ENCODE peak calls at places on chromosomes 11 and 22, in four cellular contexts. K, U, J and W are unnamed samples.

GRCh38 chr22:42338502-42338901 is 68.0 kb upstream of the TCF20 start:
- DNase-seq in K (no peak), U (no peak), J (no peak), W (no peak)

GRCh38 chr11:128582496-128583366 is 4.6 kb downstream of the ETS1 start:
- DNase-seq in K (peak), U (no peak), J (peak), W (no peak)

GRCh38 chr11:66283461-66284105 is 5.4 kb downstream of the YIF1A start:
- DNase-seq in K (no peak), U (no peak), J (no peak), W (no peak)

GRCh38 chr22:38403806-38404205 is 51.2 kb downstream of the KCNJ4 start:
- DNase-seq in K (no peak), U (no peak), J (no peak), W (no peak)

GRCh38 chr22:38419864-38420172 is 35.2 kb downstream of the KCNJ4 start:
- DNase-seq in K (no peak), U (no peak), J (no peak), W (no peak)

GRCh38 chr11:62370743-62371440 is 33.6 kb downstream of the ASRGL1 start:
- DNase-seq in K (no peak), U (peak), J (no peak), W (peak)

GRCh38 chr11:27281740-27282139 is 81.3 kb downstream of the CCDC34 start:
- DNase-seq in K (no peak), U (no peak), J (no peak), W (no peak)

GRCh38 chr11:116042125-116042524 is 537.9 kb upstream of the CADM1 start:
- DNase-seq in K (no peak), U (no peak), J (no peak), W (no peak)

GRCh38 chr22:22957090-22957489 is 69.5 kb downstream of the IGLL5 start:
- DNase-seq in K (no peak), U (no peak), J (no peak), W (no peak)

GRCh38 chr11:8260202-8260996 is 3.3 kb downstream of the LMO1 start:
- DNase-seq in K (no peak), U (no peak), J (no peak), W (no peak)

GRCh38 chr11:127859941-127860354 is 727.4 kb downstream of the ETS1 start:
- DNase-seq in K (no peak), U (no peak), J (no peak), W (no peak)

GRCh38 chr11:110182886-110183285 is 89.7 kb downstream of the ZC3H12C start:
- DNase-seq in K (no peak), U (no peak), J (peak), W (no peak)

GRCh38 chr11:114216804-114217195 is 79.4 kb upstream of the NNMT start:
- DNase-seq in K (no peak), U (no peak), J (no peak), W (no peak)

GRCh38 chr22:48953103-48953720 is 874.5 kb downstream of the BRD1 start:
- DNase-seq in K (no peak), U (no peak), J (no peak), W (peak)

GRCh38 chr22:18110194-18110943 is at the start of gene TUBA8:
- DNase-seq in K (no peak), U (no peak), J (peak), W (no peak)

GRCh38 chr11:33735426-33736147 is 636 bp downstream of the CD59 start:
- DNase-seq in K (no peak), U (peak), J (no peak), W (peak)

GRCh38 chr22:21816787-21817496 is 50.5 kb downstream of the MAPK1 start:
- DNase-seq in K (peak), U (peak), J (peak), W (peak)

GRCh38 chr22:49242480-49242879 is 585.2 kb downstream of the BRD1 start:
- DNase-seq in K (no peak), U (no peak), J (no peak), W (no peak)

GRCh38 chr11:1748467-1749019 is 1.9 kb downstream of the IFITM10 start:
- DNase-seq in K (no peak), U (no peak), J (no peak), W (peak)

GRCh38 chr11:92838655-92839334 is 130.7 kb upstream of the MTNR1B start:
- DNase-seq in K (no peak), U (no peak), J (no peak), W (no peak)

GRCh38 chr11:108496643-108497256 is 1.4 kb downstream of the POGLUT3 start:
- DNase-seq in K (no peak), U (no peak), J (peak), W (no peak)

GRCh38 chr11:34926101-34926830 is 9.8 kb downstream of the PDHX start:
- DNase-seq in K (no peak), U (no peak), J (peak), W (no peak)

GRCh38 chr11:68843703-68844312 is 2.1 kb upstream of the CPT1A start:
- DNase-seq in K (no peak), U (peak), J (no peak), W (peak)

GRCh38 chr11:28793282-28793738 is 685.1 kb downstream of the METTL15 start:
- DNase-seq in K (no peak), U (no peak), J (no peak), W (no peak)

GRCh38 chr22:44351037-44351436 is 38.3 kb upstream of the SHISAL1 start:
- DNase-seq in K (no peak), U (no peak), J (no peak), W (no peak)

GRCh38 chr11:37409124-37409523 is 811.1 kb upstream of the RAG2 start:
- DNase-seq in K (no peak), U (no peak), J (no peak), W (no peak)

GRCh38 chr11:118401151-118401879 is at the start of gene ATP5MG:
- DNase-seq in K (peak), U (peak), J (peak), W (peak)
- TF ChIP-seq CTCF in K (no peak), U (no peak), J (no peak), W (no peak)

GRCh38 chr11:78961186-78961782 is 386.6 kb upstream of the NARS2 start:
- DNase-seq in K (no peak), U (no peak), J (peak), W (no peak)
- TF ChIP-seq CTCF in K (peak), U (no peak), J (peak), W (no peak)

GRCh38 chr22:32775957-32776356 is 25.5 kb upstream of the TIMP3 start:
- DNase-seq in K (no peak), U (no peak), J (no peak), W (no peak)
- TF ChIP-seq CTCF in K (peak), U (no peak), J (peak), W (no peak)

DNA sequence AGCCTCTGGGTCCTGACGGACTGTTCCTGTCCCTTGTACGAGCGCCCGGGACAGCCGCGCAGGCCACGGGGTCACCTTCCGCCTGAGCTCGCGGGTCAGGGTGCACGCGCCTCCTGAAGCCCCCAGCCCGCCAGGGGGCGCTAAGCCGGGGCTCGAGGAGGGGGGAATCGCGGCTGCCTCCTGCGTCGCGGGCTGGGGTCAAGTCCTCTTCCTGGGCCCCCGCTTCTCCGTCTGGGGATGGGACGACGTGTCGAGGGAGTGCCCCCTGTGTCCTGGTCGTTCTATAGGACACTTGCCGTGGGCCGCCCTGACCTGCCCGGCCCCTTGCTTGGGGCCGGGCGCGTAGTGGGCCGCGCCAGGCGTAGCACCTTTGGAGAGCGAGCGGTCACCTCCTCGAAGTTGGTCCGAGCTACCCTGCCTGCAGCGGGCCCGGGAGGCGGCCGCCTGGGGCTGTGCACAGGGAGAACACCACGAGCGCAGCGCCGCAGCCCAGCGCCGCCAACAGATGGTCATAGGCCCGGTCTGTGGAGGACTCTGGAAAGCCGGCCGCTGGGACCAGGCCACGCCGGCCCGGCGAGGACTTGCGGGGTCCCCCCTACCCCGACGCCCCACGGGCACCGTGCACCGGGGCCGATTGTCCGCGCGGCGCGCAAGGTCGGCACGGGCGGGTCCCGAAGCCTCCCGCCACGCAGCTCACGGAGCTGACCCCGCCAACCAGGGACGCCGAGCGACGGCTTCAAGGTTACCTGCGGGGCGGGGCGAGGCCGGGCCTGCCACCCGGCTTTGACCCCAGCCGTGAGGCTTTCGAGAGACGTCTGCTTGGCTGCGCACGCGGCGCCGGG is 2.7 kb upstream of the WNT11 start:
- DNase-seq in K (peak), U (peak), J (peak), W (peak)
- TF ChIP-seq CTCF in K (peak), U (no peak), J (peak), W (peak)

GRCh38 chr22:35889071-35889470 is 139.6 kb downstream of the RBFOX2 start:
- DNase-seq in K (no peak), U (no peak), J (no peak), W (no peak)
- TF ChIP-seq CTCF in K (no peak), U (no peak), J (no peak), W (no peak)